ENCODE peak calls at places on chromosome 2, in six cellular contexts. N, E, I, F, K and O are unnamed samples.

GRCh38 chr2:162457487-162457886 is 113.6 kb downstream of the GCA start:
- ATAC-seq in N (no peak), E (no peak), I (no peak), F (no peak), K (no peak), O (no peak)

GRCh38 chr2:107001964-107002696 is 116.2 kb upstream of the ST6GAL2 start:
- ATAC-seq in N (no peak), E (no peak), I (no peak), F (no peak), K (peak; percentile 94), O (no peak)

GRCh38 chr2:191246820-191247380 is 1.7 kb downstream of the MYO1B start:
- ATAC-seq in N (peak; percentile 23), E (no peak), I (no peak), F (no peak), K (no peak), O (no peak)

GRCh38 chr2:105449083-105449482 is 50.2 kb upstream of the FHL2 start:
- ATAC-seq in N (peak; percentile 34), E (no peak), I (no peak), F (no peak), K (no peak), O (no peak)

GRCh38 chr2:200255549-200255948 is 50.9 kb upstream of the SPATS2L start:
- ATAC-seq in N (no peak), E (no peak), I (no peak), F (no peak), K (no peak), O (peak; percentile 18)

GRCh38 chr2:85019121-85019520 is 48.2 kb downstream of the KCMF1 start:
- ATAC-seq in N (no peak), E (no peak), I (no peak), F (peak; percentile 38), K (peak; percentile 19), O (no peak)

GRCh38 chr2:209685340-209685739 is 86.3 kb upstream of the UNC80 start:
- ATAC-seq in N (no peak), E (no peak), I (no peak), F (no peak), K (no peak), O (no peak)

GRCh38 chr2:172361360-172361759 is 66.0 kb upstream of the ITGA6 start:
- ATAC-seq in N (no peak), E (no peak), I (no peak), F (no peak), K (no peak), O (no peak)

GRCh38 chr2:210524533-210524932 is 31.9 kb upstream of the CPS1 start:
- ATAC-seq in N (no peak), E (no peak), I (no peak), F (no peak), K (no peak), O (no peak)

GRCh38 chr2:7045601-7046590 is 128.7 kb downstream of the RNF144A start:
- ATAC-seq in N (no peak), E (no peak), I (no peak), F (no peak), K (no peak), O (no peak)